ENCODE peak calls at places on chromosomes 1 and 21, in five cellular contexts. L is DND-41, H is heart left ventricle, Z is A549, P is H1. O is an unnamed sample.

GRCh38 chr1:107590895-107591622 is 373.9 kb downstream of the VAV3 start:
- DNase-seq in L (no peak), H (no peak), Z (no peak), P (no peak), O (no peak)

GRCh38 chr1:47471163-47471562 is 33.3 kb downstream of the FOXD2 start:
- DNase-seq in L (no peak), H (no peak), Z (no peak), P (no peak), O (peak; percentile 70)

GRCh38 chr1:12201343-12202189 is 28.3 kb upstream of the VPS13D start:
- DNase-seq in L (no peak), H (no peak), Z (no peak), P (no peak), O (no peak)

GRCh38 chr1:36321119-36321951 is 2.1 kb downstream of the EVA1B start:
- DNase-seq in L (no peak), H (peak; percentile 89), Z (peak; percentile 25), P (peak; percentile 91), O (peak; percentile 84)

GRCh38 chr1:34346128-34346527 is 169.4 kb downstream of the C1orf94 start:
- DNase-seq in L (no peak), H (no peak), Z (no peak), P (no peak), O (no peak)

GRCh38 chr1:113747376-113747775 is 11.9 kb downstream of the PHTF1 start:
- DNase-seq in L (no peak), H (no peak), Z (no peak), P (no peak), O (no peak)

GRCh38 chr1:225517697-225518096 is 89.9 kb upstream of the LBR start:
- DNase-seq in L (no peak), H (no peak), Z (peak; percentile 48), P (no peak), O (no peak)

GRCh38 chr1:62954758-62955157 is 170.8 kb downstream of the ATG4C start:
- DNase-seq in L (no peak), H (no peak), Z (no peak), P (no peak), O (no peak)

GRCh38 chr21:38416791-38417190 is 81.5 kb downstream of the ERG start:
- DNase-seq in L (no peak), H (no peak), Z (no peak), P (no peak), O (no peak)

GRCh38 chr1:17757426-17757825 is 2.3 kb downstream of the ACTL8 start:
- DNase-seq in L (no peak), H (no peak), Z (no peak), P (no peak), O (no peak)

GRCh38 chr1:202628646-202629215 is 81.5 kb downstream of the SYT2 start:
- DNase-seq in L (no peak), H (no peak), Z (no peak), P (no peak), O (peak; percentile 28)

GRCh38 chr1:240126821-240127220 is 35.1 kb downstream of the FMN2 start:
- DNase-seq in L (no peak), H (no peak), Z (no peak), P (no peak), O (no peak)

GRCh38 chr1:32972814-32973428 is 8.3 kb upstream of the RNF19B start:
- DNase-seq in L (no peak), H (peak; percentile 75), Z (no peak), P (peak; percentile 88), O (peak; percentile 62)

GRCh38 chr1:38730511-38731397 is 128.8 kb downstream of the RRAGC start:
- DNase-seq in L (no peak), H (no peak), Z (no peak), P (no peak), O (no peak)

GRCh38 chr21:32813265-32813903 is 41.8 kb upstream of the PAXBP1 start:
- DNase-seq in L (no peak), H (no peak), Z (no peak), P (no peak), O (no peak)

GRCh38 chr21:38126677-38127271 is 130.0 kb upstream of the KCNJ15 start:
- DNase-seq in L (peak; percentile 64), H (peak; percentile 56), Z (peak; percentile 68), P (peak; percentile 84), O (peak; percentile 62)

GRCh38 chr1:93344484-93344883 is 1.2 kb upstream of the DR1 start:
- DNase-seq in L (no peak), H (no peak), Z (no peak), P (no peak), O (no peak)

GRCh38 chr1:212649020-212649419 is 40.5 kb downstream of the ATF3 start:
- DNase-seq in L (no peak), H (no peak), Z (no peak), P (no peak), O (no peak)

DNA sequence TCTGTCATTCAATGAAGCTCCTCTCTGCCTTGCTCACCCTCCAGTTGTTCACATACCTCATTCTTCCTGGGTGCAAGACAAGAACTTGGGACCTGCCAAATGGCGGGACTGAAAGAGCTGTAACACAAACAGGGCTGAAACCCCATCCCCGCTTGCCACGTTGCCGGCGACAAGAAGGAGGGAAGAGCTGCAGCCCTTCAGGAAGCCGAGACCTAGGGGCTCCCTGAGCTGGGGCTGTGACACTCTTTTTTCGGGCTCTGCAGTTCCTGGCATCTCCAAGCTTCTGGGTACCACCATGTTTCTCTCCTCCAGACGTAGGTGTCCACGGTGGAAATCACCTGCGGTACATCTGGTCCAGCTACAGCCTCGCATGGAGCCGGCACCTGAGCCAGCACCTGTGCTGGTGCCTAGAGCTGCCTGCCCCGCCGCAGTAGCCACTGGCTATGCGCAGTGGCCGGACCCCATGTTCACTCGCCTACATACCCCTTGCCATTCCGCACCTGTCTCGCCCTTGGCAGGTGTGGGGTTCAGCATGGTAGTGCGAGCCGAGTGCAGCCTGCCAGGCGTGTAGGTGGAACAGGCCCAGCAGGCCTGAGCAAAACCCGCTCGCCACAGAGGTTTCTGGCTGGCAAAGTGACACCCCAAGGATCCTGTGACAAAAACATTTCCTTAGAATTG is 367.0 kb upstream of the NEGR1 start:
- DNase-seq in L (no peak), H (peak; percentile 42), Z (no peak), P (no peak), O (peak; percentile 42)
- H3K4me3 ChIP-seq in L (no peak overlapping the region), H (no peak overlapping the region), Z (no peak overlapping the region), P (no peak overlapping the region), O (no peak overlapping the region)

DNA sequence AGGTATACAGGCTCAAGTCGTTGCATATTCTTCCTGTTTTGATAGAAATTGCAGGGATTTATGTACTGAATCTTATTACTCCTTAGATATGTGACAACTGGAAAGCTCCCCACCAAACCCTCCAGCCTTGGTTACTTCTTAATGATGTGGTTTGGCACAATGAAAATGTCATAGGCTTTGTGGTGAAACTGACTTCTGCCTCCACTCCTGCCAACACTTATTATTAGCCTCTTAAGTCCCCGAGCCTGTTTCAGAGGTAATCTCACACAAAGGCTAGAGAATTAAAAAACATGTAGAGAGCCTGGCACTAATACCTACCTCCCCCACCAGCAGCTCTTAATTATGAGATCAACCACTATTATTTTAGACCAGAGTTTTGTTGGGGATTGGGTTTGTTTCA is 4.2 kb downstream of the COX20 start:
- DNase-seq in L (no peak), H (no peak), Z (no peak), P (no peak), O (no peak)
- H3K4me1 ChIP-seq in L (peaks cover 74% of the 10 kb centered on the region), H (no peaks in the 10 kb centered on the region), Z (peaks cover 50% of the 10 kb centered on the region), P (peaks cover 3% of the 10 kb centered on the region), O (peaks cover 47% of the 10 kb centered on the region)

GRCh38 chr21:36948686-36949085 is 17.8 kb downstream of the HLCS start:
- DNase-seq in L (no peak), H (no peak), Z (no peak), P (no peak), O (no peak)

GRCh38 chr21:36946949-36947371 is 19.5 kb downstream of the HLCS start:
- DNase-seq in L (no peak), H (no peak), Z (no peak), P (no peak), O (no peak)

GRCh38 chr21:36945496-36946138 is 20.9 kb downstream of the HLCS start:
- DNase-seq in L (no peak), H (no peak), Z (no peak), P (no peak), O (no peak)

DNA sequence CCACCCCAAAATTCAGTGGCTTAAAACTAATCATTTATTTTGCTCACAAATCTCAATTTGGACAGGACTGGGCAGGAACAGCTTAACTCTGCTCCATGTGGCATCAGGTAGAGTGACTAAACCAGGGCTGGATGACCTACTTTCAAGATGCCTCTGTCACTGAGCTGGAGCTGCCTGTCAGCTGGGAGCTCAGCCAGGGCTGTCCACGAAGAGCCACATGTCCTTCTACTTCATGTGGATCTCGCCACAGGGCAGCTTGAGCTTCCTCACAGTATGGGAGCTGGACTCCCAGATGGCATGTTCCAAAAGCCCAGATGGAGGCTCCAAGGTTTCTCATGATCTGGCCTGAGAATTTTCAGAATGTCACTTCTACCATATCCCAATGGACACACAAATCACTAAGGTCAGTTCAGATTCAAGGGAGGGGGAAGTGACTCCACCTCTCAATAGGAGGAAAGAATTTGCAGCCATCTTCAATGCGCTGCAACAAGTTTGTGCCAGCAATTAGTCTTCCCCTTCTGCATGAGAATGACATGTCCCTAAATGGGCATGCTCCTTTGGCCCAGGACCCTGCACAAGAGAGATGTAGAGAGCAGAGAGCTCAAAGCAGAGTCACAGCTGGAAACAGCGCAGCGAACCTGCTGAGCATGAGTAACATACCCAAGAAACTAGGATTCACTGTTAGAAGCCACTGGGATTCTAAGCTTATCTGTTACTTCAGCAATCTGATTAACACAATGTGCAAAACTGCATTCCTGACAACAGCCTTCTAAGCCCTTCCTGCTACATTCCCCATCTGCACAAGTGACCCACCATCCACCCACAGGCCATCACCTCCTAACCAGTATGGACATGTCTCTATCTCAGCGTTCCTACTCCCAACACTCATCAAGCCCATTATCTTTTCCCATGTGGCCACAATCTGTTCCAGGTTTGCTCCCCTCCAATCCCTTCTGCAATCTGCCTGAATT is 17.0 kb downstream of the HLCS start:
- DNase-seq in L (no peak), H (no peak), Z (no peak), P (no peak), O (no peak)
- H3K4me3 ChIP-seq in L (no peak overlapping the region), H (no peak overlapping the region), Z (no peak overlapping the region), P (no peak overlapping the region), O (no peak overlapping the region)

GRCh38 chr1:43980255-43981134 is 1.5 kb downstream of the B4GALT2 start:
- DNase-seq in L (no peak), H (no peak), Z (no peak), P (no peak), O (no peak)

GRCh38 chr1:43978551-43979260 is at the start of gene B4GALT2:
- DNase-seq in L (peak; percentile 33), H (no peak), Z (no peak), P (peak; percentile 75), O (peak; percentile 74)

GRCh38 chr1:43979261-43979527 is 184 bp downstream of the B4GALT2 start:
- DNase-seq in L (no peak), H (no peak), Z (no peak), P (no peak), O (no peak)

GRCh38 chr1:43981135-43981491 is 2.1 kb downstream of the B4GALT2 start:
- DNase-seq in L (no peak), H (no peak), Z (no peak), P (no peak), O (no peak)

DNA sequence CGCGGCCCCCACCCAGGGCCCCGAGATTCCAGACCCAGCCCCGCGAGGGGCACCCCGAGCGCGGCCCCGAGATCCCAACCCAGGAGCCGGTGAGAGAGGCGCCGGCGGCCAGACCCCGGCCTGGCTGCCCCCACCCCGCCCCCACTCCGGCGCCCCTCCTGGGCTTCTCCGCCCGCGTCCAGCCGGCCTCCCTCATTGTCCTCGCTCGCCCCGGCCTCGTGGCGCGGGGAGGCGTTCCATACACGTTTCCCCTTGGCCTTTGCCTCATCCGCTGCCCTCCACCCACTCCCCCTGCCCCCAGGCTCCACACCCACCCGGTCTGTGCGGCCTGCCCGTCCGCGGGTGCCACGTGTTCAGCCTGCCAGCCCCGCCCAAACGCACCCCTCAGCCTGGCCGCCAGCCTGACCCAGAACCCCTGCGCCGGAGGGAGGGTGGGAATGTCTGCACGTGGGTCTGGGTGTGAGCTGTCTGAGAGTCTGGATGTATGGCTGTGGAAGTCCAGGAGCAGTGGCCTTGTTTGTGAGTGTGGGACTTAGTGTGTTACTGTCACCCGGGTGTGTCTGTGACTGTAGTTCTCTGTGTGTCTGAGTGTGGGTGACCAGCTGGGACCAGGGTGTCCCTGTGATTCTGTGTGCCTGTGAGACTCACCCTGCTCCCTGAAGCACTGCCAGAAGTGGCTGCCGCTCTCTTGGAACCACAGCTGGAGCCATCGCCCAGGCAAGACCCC is 681 bp downstream of the B4GALT2 start:
- DNase-seq in L (peak; percentile 35), H (peak; percentile 75), Z (peak; percentile 33), P (peak; percentile 73), O (peak; percentile 53)
- H3K4me1 ChIP-seq in L (peaks cover 35% of the 10 kb centered on the region), H (peaks cover 20% of the 10 kb centered on the region), Z (peaks cover 34% of the 10 kb centered on the region), P (peaks cover 4% of the 10 kb centered on the region), O (peaks cover 28% of the 10 kb centered on the region)

O was measured in psoas muscle.